ENCODE peak calls at places on chromosomes 12 and 14, in four cellular contexts. One of them, this sample, is unnamed.

GRCh38 chr14:101069666-101070362 is 166.3 kb upstream of the RTL1 start:
- DNase-seq in WTC11: no peak
- DNase-seq in HepG2: no peak
- DNase-seq in K562: no peak
- DNase-seq in this sample: no peak

GRCh38 chr14:63632932-63633514 is 8.6 kb downstream of the WDR89 start:
- DNase-seq in HepG2: peak
- DNase-seq in WTC11: no peak
- DNase-seq in K562: peak
- DNase-seq in this sample: peak

GRCh38 chr14:69571879-69572633 is 2.6 kb downstream of the CCDC177 start:
- DNase-seq in K562: peak
- DNase-seq in HepG2: peak
- DNase-seq in WTC11: peak
- DNase-seq in this sample: peak

GRCh38 chr14:92780444-92780843 is 13.7 kb upstream of the GOLGA5 start:
- DNase-seq in WTC11: no peak
- DNase-seq in HepG2: no peak
- DNase-seq in K562: no peak
- DNase-seq in this sample: no peak

GRCh38 chr14:32202941-32203882 is at the start of gene RNU6-8:
- DNase-seq in HepG2: peak
- DNase-seq in WTC11: peak
- DNase-seq in K562: peak
- DNase-seq in this sample: peak

GRCh38 chr12:113463746-113464743 is 7.6 kb downstream of the LHX5 start:
- DNase-seq in WTC11: peak
- DNase-seq in K562: no peak
- DNase-seq in HepG2: no peak
- DNase-seq in this sample: no peak

GRCh38 chr14:65704412-65704811 is 291.9 kb downstream of the FUT8 start:
- DNase-seq in K562: no peak
- DNase-seq in HepG2: no peak
- DNase-seq in WTC11: no peak
- DNase-seq in this sample: no peak

GRCh38 chr12:113874999-113875561 is 91.0 kb downstream of the RBM19 start:
- DNase-seq in WTC11: no peak
- DNase-seq in K562: no peak
- DNase-seq in HepG2: no peak
- DNase-seq in this sample: no peak

GRCh38 chr12:7061596-7061995 is 1.1 kb downstream of the C1S start:
- DNase-seq in HepG2: peak
- DNase-seq in K562: no peak
- DNase-seq in WTC11: no peak
- DNase-seq in this sample: no peak

GRCh38 chr12:108605000-108605689 is 7.3 kb upstream of the TMEM119 start:
- DNase-seq in K562: no peak
- DNase-seq in WTC11: no peak
- DNase-seq in HepG2: peak
- DNase-seq in this sample: no peak

GRCh38 chr14:85315891-85316290 is 214.1 kb upstream of the FLRT2 start:
- DNase-seq in WTC11: no peak
- DNase-seq in HepG2: no peak
- DNase-seq in K562: no peak
- DNase-seq in this sample: no peak

GRCh38 chr14:67551123-67551522 is 18.0 kb downstream of the PLEKHH1 start:
- DNase-seq in K562: no peak
- DNase-seq in HepG2: no peak
- DNase-seq in WTC11: no peak
- DNase-seq in this sample: no peak

GRCh38 chr12:112881602-112882001 is 25.2 kb upstream of the OAS1 start:
- DNase-seq in WTC11: no peak
- DNase-seq in HepG2: no peak
- DNase-seq in K562: no peak
- DNase-seq in this sample: no peak

GRCh38 chr12:109255377-109255776 is 53.7 kb downstream of the FOXN4 start:
- DNase-seq in WTC11: peak
- DNase-seq in K562: peak
- DNase-seq in HepG2: peak
- DNase-seq in this sample: no peak

GRCh38 chr12:127280393-127281275 is 986.3 kb upstream of the TMEM132C start:
- DNase-seq in HepG2: peak
- DNase-seq in WTC11: peak
- DNase-seq in K562: peak
- DNase-seq in this sample: peak

GRCh38 chr12:84874125-84874824 is 38.3 kb downstream of the SLC6A15 start:
- DNase-seq in WTC11: no peak
- DNase-seq in K562: peak
- DNase-seq in HepG2: peak
- DNase-seq in this sample: peak

GRCh38 chr14:31580234-31580633 is 19.0 kb downstream of the NUBPL start:
- DNase-seq in HepG2: peak
- DNase-seq in WTC11: no peak
- DNase-seq in K562: no peak
- DNase-seq in this sample: no peak

GRCh38 chr12:24931666-24932405 is 17.1 kb downstream of the BCAT1 start:
- DNase-seq in WTC11: no peak
- DNase-seq in HepG2: no peak
- DNase-seq in K562: no peak
- DNase-seq in this sample: no peak

GRCh38 chr12:42997032-42997431 is 407.5 kb upstream of the PRICKLE1 start:
- DNase-seq in HepG2: no peak
- DNase-seq in WTC11: no peak
- DNase-seq in K562: no peak
- DNase-seq in this sample: no peak

GRCh38 chr12:40829738-40830144 is 137.5 kb downstream of the CNTN1 start:
- DNase-seq in WTC11: no peak
- DNase-seq in K562: no peak
- DNase-seq in HepG2: no peak
- DNase-seq in this sample: no peak

GRCh38 chr12:29223936-29224921 is 75.2 kb downstream of the FAR2 start:
- DNase-seq in HepG2: no peak
- DNase-seq in K562: no peak
- DNase-seq in WTC11: no peak
- DNase-seq in this sample: no peak

GRCh38 chr14:104680806-104681688 is 8.4 kb upstream of the INF2 start:
- DNase-seq in WTC11: no peak
- DNase-seq in K562: no peak
- DNase-seq in HepG2: peak
- DNase-seq in this sample: no peak

GRCh38 chr12:3207174-3207573 is 130.0 kb downstream of the TSPAN9 start:
- DNase-seq in K562: no peak
- DNase-seq in HepG2: no peak
- DNase-seq in WTC11: no peak
- DNase-seq in this sample: no peak

DNA sequence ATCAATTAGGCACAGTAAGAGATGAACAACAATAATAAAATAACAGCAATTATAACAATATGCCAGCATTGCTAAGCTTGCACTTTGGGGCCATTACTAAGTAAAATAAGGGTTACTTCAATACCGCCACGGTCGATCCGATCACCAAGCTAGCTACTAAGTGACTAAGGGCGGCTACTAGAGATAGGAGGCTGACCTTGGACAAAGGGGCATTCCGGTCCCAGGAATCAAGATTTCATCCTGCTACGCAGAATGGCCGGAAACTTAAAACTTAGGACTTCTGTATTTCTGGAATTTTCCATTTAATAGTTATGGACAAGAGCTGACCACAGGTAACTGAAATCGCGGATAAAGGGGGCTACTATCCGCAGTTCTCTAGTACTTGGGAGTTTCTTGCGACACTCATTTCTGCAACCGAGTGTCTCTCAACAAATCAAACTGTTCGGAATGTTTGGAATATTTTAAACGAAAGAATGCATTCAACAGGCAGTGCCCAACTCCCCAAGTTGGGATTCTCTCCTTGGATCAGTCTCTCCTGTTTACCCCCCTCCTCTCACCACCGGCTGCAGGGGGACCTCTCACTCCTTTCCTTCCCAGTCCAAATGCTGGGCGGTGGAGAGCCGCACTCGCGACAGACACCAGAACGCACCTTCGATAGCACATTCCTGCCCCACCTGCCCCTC is 648 bp downstream of the HEBP1 start:
- DNase-seq in WTC11: no peak
- DNase-seq in HepG2: peak
- DNase-seq in K562: peak
- DNase-seq in this sample: no peak
- TF ChIP-seq ELF4 in WTC11: no peak
- TF ChIP-seq ELF4 in HepG2: no peak
- TF ChIP-seq ELF4 in K562: no peak
- TF ChIP-seq ELF4 in this sample: no peak

GRCh38 chr12:117472983-117473382 is 111.6 kb upstream of the NOS1 start:
- DNase-seq in HepG2: peak
- DNase-seq in K562: peak
- DNase-seq in WTC11: peak
- DNase-seq in this sample: peak
- TF ChIP-seq ELF4 in HepG2: no peak
- TF ChIP-seq ELF4 in K562: no peak
- TF ChIP-seq ELF4 in WTC11: no peak
- TF ChIP-seq ELF4 in this sample: no peak

GRCh38 chr14:73576391-73576790 is 7.4 kb downstream of the ACOT2 start:
- DNase-seq in K562: no peak
- DNase-seq in WTC11: no peak
- DNase-seq in HepG2: no peak
- DNase-seq in this sample: no peak
- TF ChIP-seq ELF4 in K562: no peak
- TF ChIP-seq ELF4 in WTC11: no peak
- TF ChIP-seq ELF4 in HepG2: no peak
- TF ChIP-seq ELF4 in this sample: no peak

DNA sequence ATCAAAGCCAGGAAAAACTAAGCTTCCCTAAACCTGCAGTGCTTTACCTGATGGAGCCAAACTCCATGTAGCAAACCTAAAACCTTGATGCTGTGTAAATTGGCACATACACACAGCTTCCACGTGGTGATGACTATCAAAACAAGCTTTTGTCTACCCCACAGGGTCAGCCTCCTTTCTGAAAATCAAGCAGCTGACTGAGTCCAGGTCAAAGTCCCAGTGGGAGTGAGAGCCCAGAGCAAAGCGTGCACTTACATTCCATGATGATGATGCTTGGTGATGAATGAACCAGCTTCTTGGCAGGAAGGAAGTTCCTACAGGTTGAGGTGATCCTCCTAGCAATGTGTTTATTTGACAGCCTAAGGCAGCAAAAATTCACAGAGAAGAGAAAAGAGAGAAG is 630.0 kb upstream of the TBX3 start:
- DNase-seq in WTC11: no peak
- DNase-seq in HepG2: peak
- DNase-seq in K562: no peak
- DNase-seq in this sample: no peak
- TF ChIP-seq ELF4 in WTC11: no peak
- TF ChIP-seq ELF4 in HepG2: no peak
- TF ChIP-seq ELF4 in K562: no peak
- TF ChIP-seq ELF4 in this sample: no peak

GRCh38 chr14:89618309-89618708 is 201.3 kb upstream of the FOXN3 start:
- DNase-seq in K562: no peak
- DNase-seq in WTC11: no peak
- DNase-seq in HepG2: peak
- DNase-seq in this sample: no peak
- TF ChIP-seq ELF4 in K562: no peak
- TF ChIP-seq ELF4 in WTC11: no peak
- TF ChIP-seq ELF4 in HepG2: no peak
- TF ChIP-seq ELF4 in this sample: no peak